ENCODE peak calls at places on chromosomes 1 and 21, in four cellular contexts. P is GM23248, E is neural progenitor cell, N is MM.1S. X is an unnamed sample.
A peak's percentile ranks its signal among the peaks of the same experiment; 100 is the strongest.

GRCh38 chr1:65958561-65959350 is 166.1 kb downstream of the PDE4B start:
- DNase-seq in E (peak; percentile 65), N (peak; percentile 61), P (peak; percentile 68), X (peak; percentile 59)

GRCh38 chr21:17370263-17370662 is 142.6 kb upstream of the CXADR start:
- DNase-seq in P (no peak), N (no peak), E (no peak), X (peak; percentile 33)

GRCh38 chr1:240602189-240602588 is 9.8 kb downstream of the GREM2 start:
- DNase-seq in P (peak; percentile 42), E (no peak), N (no peak), X (no peak)

GRCh38 chr1:63448741-63449140 is 74.3 kb downstream of the ITGB3BP start:
- DNase-seq in N (no peak), P (peak; percentile 71), E (no peak), X (no peak)

GRCh38 chr1:236494586-236495207 is 29.1 kb upstream of the LGALS8 start:
- DNase-seq in E (no peak), P (peak; percentile 32), N (no peak), X (no peak)

GRCh38 chr1:9606948-9607347 is 18.2 kb downstream of the TMEM201 start:
- DNase-seq in P (no peak), N (no peak), E (no peak), X (no peak)

GRCh38 chr1:44616991-44617702 is 57.1 kb downstream of the TMEM53 start:
- DNase-seq in N (no peak), P (peak; percentile 92), E (peak; percentile 56), X (peak; percentile 36)

GRCh38 chr1:153799566-153800465 is 24.6 kb downstream of the SLC27A3 start:
- DNase-seq in E (no peak), P (no peak), N (no peak), X (no peak)

GRCh38 chr1:228646717-228647522 is 88.4 kb upstream of the RHOU start:
- DNase-seq in P (peak; percentile 75), E (peak; percentile 60), N (peak; percentile 31), X (peak; percentile 56)

DNA sequence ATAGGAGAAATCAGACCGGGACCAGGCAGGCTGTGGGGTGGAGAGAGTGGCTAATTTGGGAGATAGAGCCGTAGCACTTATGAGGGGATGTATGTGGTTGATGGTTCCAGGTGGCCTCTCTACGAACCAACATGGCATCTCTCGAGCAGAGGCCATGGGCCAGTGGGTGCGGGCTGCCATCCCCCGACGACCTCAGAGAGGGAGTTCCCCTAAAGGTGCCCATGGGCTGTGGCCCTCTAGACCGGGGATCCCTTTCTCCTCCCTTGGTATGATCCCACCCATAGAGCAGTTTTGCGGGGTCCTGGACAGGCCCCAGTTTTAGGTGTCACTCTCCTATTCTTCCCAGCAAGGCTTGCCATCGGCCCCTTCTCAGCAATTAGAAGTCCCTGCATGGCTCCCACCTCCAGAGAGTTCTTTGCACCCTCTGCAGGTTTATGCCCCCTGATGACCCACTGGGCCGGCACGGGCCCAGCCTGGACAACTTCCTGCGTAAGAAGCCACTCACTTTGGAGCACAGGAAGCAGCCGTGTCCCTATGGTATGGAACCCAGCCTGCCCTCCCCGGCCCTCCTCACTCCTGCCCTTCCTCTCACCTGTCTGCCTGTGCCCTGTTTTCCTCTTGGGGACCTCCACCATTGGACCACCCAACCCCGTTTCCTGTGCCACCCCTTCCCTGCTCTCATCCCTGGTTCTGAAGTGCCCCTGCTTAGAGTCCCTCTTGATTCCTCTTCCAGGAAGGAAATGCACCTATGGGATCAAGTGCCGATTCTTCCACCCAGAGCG is 7.8 kb downstream of the ZC3H12A start:
- DNase-seq in N (no peak), P (no peak), E (no peak), X (no peak)
- H3K27ac ChIP-seq in N (no peak overlapping the region), P (no peak overlapping the region), E (no peak overlapping the region), X (no peak overlapping the region)

GRCh38 chr1:27331922-27332321 is 9.9 kb upstream of the SYTL1 start:
- DNase-seq in E (no peak), P (no peak), N (no peak), X (no peak)
- TF ChIP-seq EZH2phosphoT487 in E (no peak), P (no peak), N (no peak), X (no peak)

GRCh38 chr1:204362984-204363334 is 3.2 kb upstream of the PLEKHA6 start:
- DNase-seq in E (peak; percentile 38), N (no peak), P (no peak), X (no peak)
- H3K4me3 ChIP-seq in E (no peak overlapping the region), N (peak overlapping the region; percentile 66), P (peak overlapping the region; percentile 69), X (no peak overlapping the region)

DNA sequence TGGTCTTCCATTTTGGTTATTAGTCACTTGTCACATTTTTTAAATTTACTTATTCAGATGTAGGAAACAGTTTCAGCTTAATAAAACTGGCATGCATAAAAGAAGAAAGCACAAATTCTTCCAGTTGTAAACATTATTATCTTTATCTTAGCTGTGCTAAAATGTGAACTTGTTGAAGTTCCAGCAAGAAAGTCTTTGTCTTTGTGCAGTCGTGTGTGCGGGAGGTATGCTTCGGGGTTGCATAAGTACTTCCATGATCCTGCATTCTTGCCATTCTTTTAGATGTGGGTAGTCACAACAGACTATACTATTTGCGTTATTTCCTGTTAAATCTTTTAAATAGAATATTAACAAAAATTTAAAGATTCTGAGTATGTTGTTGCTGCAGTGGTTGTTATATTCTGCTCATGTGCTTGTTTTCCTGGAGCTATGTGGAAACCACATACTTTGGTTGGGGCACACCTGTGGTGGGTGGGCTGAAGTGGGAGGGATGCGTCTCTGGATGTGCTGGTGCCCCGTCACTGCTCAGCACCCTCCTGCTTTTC is 49.9 kb downstream of the CBS start:
- DNase-seq in E (peak; percentile 40), N (no peak), P (peak; percentile 56), X (no peak)
- H3K27ac ChIP-seq in E (no peak overlapping the region), N (no peak overlapping the region), P (peak overlapping the region; percentile 23), X (no peak overlapping the region)

X was measured in hepatocyte.